ENCODE peak calls at places on chromosomes 4 and X, in seven cellular contexts. L, J, Q, U, I, N and C are unnamed samples.

GRCh38 chr4:69054578-69055200 is 41.6 kb upstream of the UGT2B7 start:
- DNase-seq in L (no peak), J (peak; percentile 60), Q (no peak), U (no peak), I (peak; percentile 62), N (no peak), C (no peak)

GRCh38 chrX:97372006-97372766 is 488.5 kb downstream of the RPA4 start:
- DNase-seq in L (no peak), J (no peak), Q (no peak), U (no peak), I (no peak), N (no peak), C (no peak)

GRCh38 chrX:13180807-13181206 is 136.4 kb upstream of the FAM9C start:
- DNase-seq in L (peak; percentile 30), J (no peak), Q (no peak), U (no peak), I (peak; percentile 61), N (no peak), C (no peak)

GRCh38 chr4:54661686-54662085 is 3.9 kb downstream of the KIT start:
- DNase-seq in L (no peak), J (no peak), Q (no peak), U (no peak), I (peak; percentile 98), N (no peak), C (no peak)

GRCh38 chrX:28659269-28659668 is 72.0 kb downstream of the IL1RAPL1 start:
- DNase-seq in L (no peak), J (no peak), Q (no peak), U (no peak), I (no peak), N (no peak), C (no peak)

GRCh38 chrX:23732704-23733103 is 10.4 kb downstream of the ACOT9 start:
- DNase-seq in L (no peak), J (no peak), Q (no peak), U (no peak), I (no peak), N (no peak), C (no peak)

GRCh38 chrX:140762061-140762460 is 52.5 kb downstream of the LINC00632 start:
- DNase-seq in L (peak; percentile 7), J (peak; percentile 72), Q (peak; percentile 74), U (peak; percentile 13), I (peak; percentile 44), N (no peak), C (no peak)

GRCh38 chr4:57190651-57191481 is 80.7 kb upstream of the IGFBP7 start:
- DNase-seq in L (peak; percentile 15), J (peak; percentile 66), Q (peak; percentile 40), U (no peak), I (peak; percentile 50), N (no peak), C (no peak)

GRCh38 chrX:19807414-19807813 is 80.0 kb downstream of the SH3KBP1 start:
- DNase-seq in L (no peak), J (no peak), Q (no peak), U (no peak), I (no peak), N (no peak), C (no peak)

GRCh38 chr4:42268824-42269223 is 116.4 kb upstream of the BEND4 start:
- DNase-seq in L (no peak), J (no peak), Q (no peak), U (no peak), I (no peak), N (no peak), C (no peak)

GRCh38 chr4:26081795-26082498 is 167.9 kb downstream of the SMIM20 start:
- DNase-seq in L (peak; percentile 38), J (peak; percentile 73), Q (no peak), U (peak; percentile 31), I (peak; percentile 48), N (no peak), C (no peak)

GRCh38 chr4:19993222-19993621 is 258.5 kb upstream of the SLIT2 start:
- DNase-seq in L (no peak), J (no peak), Q (no peak), U (no peak), I (no peak), N (no peak), C (no peak)